ENCODE peak calls at places on chromosome 18, in four cellular contexts. D is dermis microvascular lymphatic vessel endothelial cell, Z is ELR, O is foreskin fibroblast. Q is an unnamed sample.

GRCh38 chr18:35641916-35642315 is 60.4 kb downstream of the GALNT1 start:
- DNase-seq in D (no peak), Z (peak), O (peak), Q (no peak)

GRCh38 chr18:49447810-49448745 is 12.4 kb downstream of the DYM start:
- DNase-seq in D (peak), Z (peak), O (peak), Q (peak)

GRCh38 chr18:29078272-29078671 is 901.3 kb upstream of the CDH2 start:
- DNase-seq in D (peak), Z (no peak), O (no peak), Q (no peak)

GRCh38 chr18:77110936-77111335 is 21.6 kb downstream of the MBP start:
- DNase-seq in D (no peak), Z (no peak), O (no peak), Q (no peak)

GRCh38 chr18:31563778-31564177 is 27.9 kb upstream of the TTR start:
- DNase-seq in D (no peak), Z (no peak), O (no peak), Q (no peak)

GRCh38 chr18:27778441-27778840 is 398.5 kb downstream of the CDH2 start:
- DNase-seq in D (no peak), Z (peak), O (peak), Q (peak)

GRCh38 chr18:26863122-26863879 is 2.2 kb downstream of the AQP4 start:
- DNase-seq in D (no peak), Z (no peak), O (peak), Q (no peak)

GRCh38 chr18:8503287-8503686 is 106.0 kb upstream of the RAB12 start:
- DNase-seq in D (no peak), Z (no peak), O (no peak), Q (no peak)

GRCh38 chr18:54392621-54393023 is 34.9 kb downstream of the C18orf54 start:
- DNase-seq in D (peak), Z (peak), O (peak), Q (peak)

GRCh38 chr18:75238786-75239185 is 28.2 kb downstream of the TSHZ1 start:
- DNase-seq in D (peak), Z (no peak), O (no peak), Q (peak)

GRCh38 chr18:71287268-71287667 is 998.4 kb downstream of the SOCS6 start:
- DNase-seq in D (no peak), Z (no peak), O (no peak), Q (no peak)

GRCh38 chr18:13945811-13946210 is 30.5 kb upstream of the MC2R start:
- DNase-seq in D (no peak), Z (no peak), O (no peak), Q (no peak)

GRCh38 chr18:23563377-23564043 is 22.8 kb downstream of the NPC1 start:
- DNase-seq in D (no peak), Z (peak), O (peak), Q (no peak)

GRCh38 chr18:34909637-34910364 is 131.4 kb upstream of the MAPRE2 start:
- DNase-seq in D (no peak), Z (peak), O (peak), Q (no peak)

GRCh38 chr18:55515946-55516710 is 71.9 kb downstream of the TCF4 start:
- DNase-seq in D (no peak), Z (peak), O (no peak), Q (peak)

GRCh38 chr18:7754725-7755181 is 187.6 kb downstream of the PTPRM start:
- DNase-seq in D (no peak), Z (no peak), O (no peak), Q (no peak)

GRCh38 chr18:3910507-3910906 is 460.5 kb downstream of the TGIF1 start:
- DNase-seq in D (no peak), Z (no peak), O (peak), Q (no peak)

GRCh38 chr18:48975221-48975816 is 24.6 kb upstream of the SMAD7 start:
- DNase-seq in D (no peak), Z (no peak), O (peak), Q (no peak)

GRCh38 chr18:8041526-8042111 is 474.5 kb downstream of the PTPRM start:
- DNase-seq in D (no peak), Z (no peak), O (no peak), Q (no peak)

GRCh38 chr18:6561029-6561861 is 146.5 kb upstream of the L3MBTL4 start:
- DNase-seq in D (no peak), Z (no peak), O (peak), Q (no peak)

GRCh38 chr18:78687736-78688135 is 291.9 kb upstream of the SALL3 start:
- DNase-seq in D (no peak), Z (no peak), O (no peak), Q (no peak)

GRCh38 chr18:63317982-63318881 is 1.3 kb downstream of the BCL2 start:
- DNase-seq in D (no peak), Z (peak), O (peak), Q (no peak)

GRCh38 chr18:10841203-10841602 is 308.2 kb downstream of the PIEZO2 start:
- DNase-seq in D (no peak), Z (no peak), O (no peak), Q (no peak)

GRCh38 chr18:37322497-37323035 is 243.0 kb downstream of the CELF4 start:
- DNase-seq in D (no peak), Z (peak), O (peak), Q (peak)